ENCODE peak calls at places on chromosomes 16 and 17, in seven cellular contexts. D is frontal cortex, I is anterior cingulate cortex, X is nucleus accumbens, H is hippocampal formation, B is H4, O is BE2C. W is an unnamed sample.

GRCh38 chr16:85908444-85908843 is 9.5 kb downstream of the IRF8 start:
- DNase-seq in X (no peak), H (no peak), B (no peak), D (no peak), O (no peak), I (no peak), W (no peak)

GRCh38 chr16:84647830-84648594 is at the start of gene KLHL36:
- DNase-seq in B (no peak), O (peak; percentile 62), I (peak; percentile 21), X (peak; percentile 52), H (peak; percentile 9), D (peak; percentile 97), W (no peak)

GRCh38 chr16:14569213-14569612 is 60.8 kb downstream of the PARN start:
- DNase-seq in D (no peak), H (no peak), X (no peak), O (no peak), I (no peak), B (no peak), W (no peak)

GRCh38 chr17:80718428-80718827 is 173.8 kb downstream of the RPTOR start:
- DNase-seq in X (no peak), O (no peak), H (no peak), B (no peak), D (no peak), I (no peak), W (no peak)

GRCh38 chr17:28110184-28110583 is 67.7 kb downstream of the NLK start:
- DNase-seq in O (no peak), I (no peak), D (no peak), X (no peak), B (no peak), H (no peak), W (no peak)

GRCh38 chr16:58495861-58496331 is 4.0 kb upstream of the NDRG4 start:
- DNase-seq in X (no peak), H (no peak), O (no peak), B (no peak), I (no peak), D (no peak), W (no peak)

GRCh38 chr16:30918614-30919013 is 4.8 kb upstream of the FBXL19 start:
- DNase-seq in H (no peak), O (no peak), I (no peak), D (no peak), B (no peak), X (no peak), W (no peak)

GRCh38 chr16:46649571-46649970 is 28.4 kb upstream of the SHCBP1 start:
- DNase-seq in H (no peak), D (no peak), X (no peak), I (no peak), O (no peak), B (no peak), W (no peak)

GRCh38 chr16:22250522-22250921 is 44.4 kb downstream of the EEF2K start:
- DNase-seq in H (no peak), X (no peak), I (no peak), D (no peak), B (no peak), O (no peak), W (no peak)

GRCh38 chr16:14003119-14003570 is 68.0 kb upstream of the MRTFB start:
- DNase-seq in H (peak; percentile 63), O (peak; percentile 88), I (peak; percentile 58), B (peak; percentile 65), X (peak; percentile 83), D (no peak), W (no peak)

GRCh38 chr17:10605221-10605783 is 51.8 kb downstream of the MYH3 start:
- DNase-seq in I (no peak), O (no peak), H (no peak), D (no peak), B (no peak), X (no peak), W (no peak)

GRCh38 chr17:16371742-16372141 is 9.1 kb upstream of the UBB start:
- DNase-seq in D (no peak), H (no peak), X (no peak), I (no peak), O (no peak), B (no peak), W (no peak)

GRCh38 chr17:59620518-59621259 is 994 bp downstream of the CLTC start:
- DNase-seq in B (peak; percentile 47), D (no peak), O (peak; percentile 50), I (no peak), X (peak; percentile 43), H (no peak), W (no peak)

GRCh38 chr17:34823023-34823422 is 138.2 kb downstream of the CCT6B start:
- DNase-seq in O (no peak), D (no peak), X (no peak), H (no peak), B (no peak), I (no peak), W (no peak)

GRCh38 chr17:8581002-8581658 is 49.4 kb downstream of the MYH10 start:
- DNase-seq in I (no peak), X (no peak), O (peak; percentile 34), B (no peak), D (no peak), H (no peak), W (no peak)

GRCh38 chr17:47687748-47688147 is 6.2 kb upstream of the TBKBP1 start:
- DNase-seq in X (no peak), H (no peak), B (no peak), I (no peak), O (no peak), D (peak; percentile 25), W (no peak)

GRCh38 chr16:89811321-89811720 is 5.1 kb downstream of the FANCA start:
- DNase-seq in B (no peak), I (no peak), O (no peak), D (no peak), H (no peak), X (no peak), W (no peak)

GRCh38 chr17:51682115-51682514 is 421.8 kb downstream of the UTP18 start:
- DNase-seq in I (no peak), O (no peak), H (no peak), D (no peak), B (no peak), X (no peak), W (no peak)

GRCh38 chr16:76345093-76345735 is 68.0 kb downstream of the CNTNAP4 start:
- DNase-seq in O (peak; percentile 19), H (no peak), X (no peak), B (peak; percentile 43), D (no peak), I (no peak), W (no peak)

GRCh38 chr17:19447085-19447583 is 36.1 kb downstream of the RNF112 start:
- DNase-seq in H (peak; percentile 89), X (peak; percentile 87), B (peak; percentile 60), O (peak; percentile 59), I (peak; percentile 37), D (peak; percentile 87), W (peak; percentile 69)

GRCh38 chr17:59769891-59770290 is 62.4 kb downstream of the VMP1 start:
- DNase-seq in H (no peak), O (no peak), X (no peak), D (no peak), B (no peak), I (no peak), W (no peak)

GRCh38 chr16:76487411-76488064 is 210.3 kb downstream of the CNTNAP4 start:
- DNase-seq in D (no peak), X (no peak), H (no peak), O (no peak), I (no peak), B (no peak), W (no peak)

W was measured in Panc1.